ENCODE peak calls at places on chromosomes 3 and 15, in eight cellular contexts. G, Z, V, D, L, U, W and P are unnamed samples.

GRCh38 chr3:47612178-47612577 is 33.5 kb upstream of the CSPG5 start:
- DNase-seq in G (no peak), Z (no peak), V (peak), D (no peak), L (peak), U (peak), W (no peak), P (no peak)

GRCh38 chr3:58474967-58475578 is 16.8 kb upstream of the KCTD6 start:
- DNase-seq in G (no peak), Z (no peak), V (no peak), D (no peak), L (no peak), U (no peak), W (no peak), P (no peak)

GRCh38 chr3:61865466-61865865 is 304.1 kb downstream of the PTPRG start:
- DNase-seq in G (no peak), Z (no peak), V (no peak), D (no peak), L (no peak), U (no peak), W (no peak), P (no peak)

GRCh38 chr15:89358755-89359439 is 24.3 kb upstream of the POLG start:
- DNase-seq in G (peak), Z (no peak), V (peak), D (peak), L (peak), U (peak), W (peak), P (peak)

GRCh38 chr3:129068291-129068886 is 7.8 kb downstream of the GP9 start:
- DNase-seq in G (no peak), Z (no peak), V (no peak), D (peak), L (peak), U (no peak), W (peak), P (no peak)

GRCh38 chr3:186239321-186239720 is 122.7 kb downstream of the DGKG start:
- DNase-seq in G (no peak), Z (no peak), V (no peak), D (peak), L (peak), U (no peak), W (no peak), P (no peak)

GRCh38 chr3:56795097-56795806 is 6.5 kb downstream of the ARHGEF3 start:
- DNase-seq in G (no peak), Z (no peak), V (peak), D (no peak), L (peak), U (peak), W (no peak), P (no peak)

GRCh38 chr3:143551790-143552189 is 296.5 kb downstream of the SLC9A9 start:
- DNase-seq in G (no peak), Z (no peak), V (no peak), D (no peak), L (no peak), U (no peak), W (no peak), P (peak)

GRCh38 chr15:51475736-51476135 is 134.3 kb downstream of the GLDN start:
- DNase-seq in G (no peak), Z (no peak), V (no peak), D (no peak), L (no peak), U (peak), W (no peak), P (peak)

GRCh38 chr3:29144807-29145206 is 136.1 kb upstream of the RBMS3 start:
- DNase-seq in G (no peak), Z (no peak), V (peak), D (no peak), L (peak), U (peak), W (peak), P (peak)

GRCh38 chr15:52673312-52673711 is 5.9 kb downstream of the ATOSA start:
- DNase-seq in G (no peak), Z (no peak), V (no peak), D (no peak), L (peak), U (no peak), W (no peak), P (no peak)

GRCh38 chr3:123683146-123683545 is 98.3 kb upstream of the HACD2 start:
- DNase-seq in G (no peak), Z (no peak), V (no peak), D (no peak), L (no peak), U (no peak), W (no peak), P (no peak)

GRCh38 chr3:66808891-66809578 is 189.1 kb upstream of the KBTBD8 start:
- DNase-seq in G (no peak), Z (no peak), V (no peak), D (no peak), L (no peak), U (no peak), W (no peak), P (no peak)

GRCh38 chr15:41861736-41862356 is 23.2 kb downstream of the PLA2G4B start:
- DNase-seq in G (no peak), Z (no peak), V (no peak), D (no peak), L (no peak), U (no peak), W (no peak), P (no peak)

GRCh38 chr3:55576621-55577020 is 89.5 kb upstream of the WNT5A start:
- DNase-seq in G (no peak), Z (no peak), V (no peak), D (no peak), L (no peak), U (no peak), W (no peak), P (no peak)

GRCh38 chr15:81097116-81097892 is 36.8 kb upstream of the CFAP161 start:
- DNase-seq in G (no peak), Z (no peak), V (no peak), D (no peak), L (no peak), U (no peak), W (no peak), P (no peak)

GRCh38 chr3:117036259-117036799 is 326.8 kb downstream of the TUSC7 start:
- DNase-seq in G (no peak), Z (no peak), V (peak), D (no peak), L (peak), U (peak), W (no peak), P (peak)

GRCh38 chr3:60707452-60708020 is 543.7 kb downstream of the FHIT start:
- DNase-seq in G (no peak), Z (no peak), V (peak), D (no peak), L (no peak), U (peak), W (no peak), P (no peak)

GRCh38 chr3:127820221-127820870 is 2.0 kb downstream of the MGLL start:
- DNase-seq in G (no peak), Z (no peak), V (peak), D (no peak), L (peak), U (peak), W (no peak), P (peak)

GRCh38 chr15:65115542-65115941 is 542 bp upstream of the UBAP1L start:
- DNase-seq in G (no peak), Z (no peak), V (no peak), D (no peak), L (no peak), U (no peak), W (no peak), P (peak)

GRCh38 chr3:130800829-130801228 is 54.2 kb upstream of the PIK3R4 start:
- DNase-seq in G (no peak), Z (no peak), V (no peak), D (no peak), L (no peak), U (no peak), W (no peak), P (no peak)

GRCh38 chr15:77864211-77865105 is 213.1 kb downstream of the TBC1D2B start:
- DNase-seq in G (no peak), Z (no peak), V (no peak), D (peak), L (no peak), U (no peak), W (no peak), P (no peak)

GRCh38 chr3:89697321-89697916 is 590.0 kb downstream of the EPHA3 start:
- DNase-seq in G (no peak), Z (no peak), V (no peak), D (no peak), L (no peak), U (no peak), W (no peak), P (no peak)

GRCh38 chr3:197023241-197023997 is 6.2 kb downstream of the MELTF start:
- DNase-seq in G (no peak), Z (no peak), V (no peak), D (peak), L (no peak), U (no peak), W (no peak), P (no peak)

GRCh38 chr15:90823455-90823974 is 44.9 kb upstream of the FURIN start:
- DNase-seq in G (no peak), Z (no peak), V (no peak), D (no peak), L (no peak), U (no peak), W (no peak), P (no peak)

GRCh38 chr15:34271493-34271892 is 46.7 kb downstream of the EMC4 start:
- DNase-seq in G (no peak), Z (no peak), V (peak), D (no peak), L (peak), U (peak), W (no peak), P (peak)

GRCh38 chr15:63473007-63473748 is 31.2 kb upstream of the USP3 start:
- DNase-seq in G (no peak), Z (no peak), V (no peak), D (no peak), L (no peak), U (no peak), W (no peak), P (no peak)

GRCh38 chr15:63997715-63998442 is 48.4 kb downstream of the DAPK2 start:
- DNase-seq in G (no peak), Z (no peak), V (peak), D (no peak), L (peak), U (no peak), W (no peak), P (no peak)

GRCh38 chr3:127108796-127109195 is 84.1 kb upstream of the PRR23E start:
- DNase-seq in G (no peak), Z (no peak), V (no peak), D (no peak), L (no peak), U (no peak), W (no peak), P (no peak)

GRCh38 chr3:46700772-46701171 is 420 bp upstream of the TMIE start:
- DNase-seq in G (no peak), Z (no peak), V (no peak), D (peak), L (no peak), U (no peak), W (peak), P (no peak)

GRCh38 chr15:37125143-37125542 is 24.8 kb upstream of the MEIS2 start:
- DNase-seq in G (no peak), Z (no peak), V (no peak), D (no peak), L (no peak), U (peak), W (no peak), P (peak)

GRCh38 chr3:77601853-77602440 is 562.0 kb downstream of the ROBO2 start:
- DNase-seq in G (no peak), Z (no peak), V (no peak), D (no peak), L (no peak), U (no peak), W (no peak), P (no peak)